ENCODE peak calls at places on chromosomes 4 and X, in five cellular contexts. One of them, this sample, is unnamed.

GRCh38 chr4:126346654-126347053 is 1031.9 kb downstream of the FAT4 start:
- DNase-seq in neural crest cell: no peak
- DNase-seq in NB4: no peak
- DNase-seq in posterior vena cava: no peak
- DNase-seq in nephron progenitor cell: no peak
- DNase-seq in this sample: no peak

GRCh38 chrX:37423864-37424569 is 74.9 kb downstream of the PRRG1 start:
- DNase-seq in neural crest cell: no peak
- DNase-seq in NB4: no peak
- DNase-seq in posterior vena cava: no peak
- DNase-seq in nephron progenitor cell: no peak
- DNase-seq in this sample: no peak

GRCh38 chr4:142446965-142447474 is 399.1 kb downstream of the INPP4B start:
- DNase-seq in neural crest cell: no peak
- DNase-seq in NB4: no peak
- DNase-seq in posterior vena cava: no peak
- DNase-seq in nephron progenitor cell: no peak
- DNase-seq in this sample: no peak

GRCh38 chr4:54011201-54011600 is 53.2 kb downstream of the CHIC2 start:
- DNase-seq in neural crest cell: no peak
- DNase-seq in NB4: no peak
- DNase-seq in posterior vena cava: no peak
- DNase-seq in nephron progenitor cell: no peak
- DNase-seq in this sample: no peak

GRCh38 chrX:2584659-2585470 is 84.1 kb upstream of the DHRSX start:
- DNase-seq in neural crest cell: no peak
- DNase-seq in NB4: no peak
- DNase-seq in posterior vena cava: no peak
- DNase-seq in nephron progenitor cell: no peak
- DNase-seq in this sample: no peak

GRCh38 chr4:1641671-1642070 is 42.4 kb downstream of the FAM53A start:
- DNase-seq in neural crest cell: no peak
- DNase-seq in NB4: no peak
- DNase-seq in posterior vena cava: no peak
- DNase-seq in nephron progenitor cell: no peak
- DNase-seq in this sample: no peak

GRCh38 chr4:13529130-13529919 is 15.0 kb downstream of the NKX3-2 start:
- DNase-seq in neural crest cell: no peak
- DNase-seq in NB4: peak
- DNase-seq in posterior vena cava: peak
- DNase-seq in nephron progenitor cell: no peak
- DNase-seq in this sample: no peak

GRCh38 chr4:158965208-158965607 is 137.7 kb upstream of the RAPGEF2 start:
- DNase-seq in neural crest cell: no peak
- DNase-seq in NB4: no peak
- DNase-seq in posterior vena cava: no peak
- DNase-seq in nephron progenitor cell: no peak
- DNase-seq in this sample: no peak

GRCh38 chrX:121160987-121161386 is 113.6 kb downstream of the GLUD2 start:
- DNase-seq in neural crest cell: no peak
- DNase-seq in NB4: no peak
- DNase-seq in posterior vena cava: no peak
- DNase-seq in nephron progenitor cell: no peak
- DNase-seq in this sample: no peak

GRCh38 chr4:70895846-70896435 is 6.2 kb upstream of the MOB1B start:
- DNase-seq in neural crest cell: no peak
- DNase-seq in NB4: no peak
- DNase-seq in posterior vena cava: no peak
- DNase-seq in nephron progenitor cell: no peak
- DNase-seq in this sample: no peak

GRCh38 chr4:14169460-14169859 is 541.9 kb upstream of the BOD1L1 start:
- DNase-seq in neural crest cell: no peak
- DNase-seq in NB4: no peak
- DNase-seq in posterior vena cava: no peak
- DNase-seq in nephron progenitor cell: no peak
- DNase-seq in this sample: no peak

GRCh38 chr4:26899991-26900390 is 39.4 kb downstream of the STIM2 start:
- DNase-seq in neural crest cell: no peak
- DNase-seq in NB4: peak
- DNase-seq in posterior vena cava: no peak
- DNase-seq in nephron progenitor cell: no peak
- DNase-seq in this sample: no peak

GRCh38 chr4:19455850-19456602 is 795.7 kb upstream of the SLIT2 start:
- DNase-seq in neural crest cell: no peak
- DNase-seq in NB4: no peak
- DNase-seq in posterior vena cava: no peak
- DNase-seq in nephron progenitor cell: no peak
- DNase-seq in this sample: no peak

GRCh38 chr4:7189066-7189465 is 3.3 kb upstream of the SORCS2 start:
- DNase-seq in neural crest cell: no peak
- DNase-seq in NB4: no peak
- DNase-seq in posterior vena cava: peak
- DNase-seq in nephron progenitor cell: no peak
- DNase-seq in this sample: peak

GRCh38 chr4:4333265-4333706 is 43.2 kb downstream of the ZBTB49 start:
- DNase-seq in neural crest cell: no peak
- DNase-seq in NB4: no peak
- DNase-seq in posterior vena cava: peak
- DNase-seq in nephron progenitor cell: no peak
- DNase-seq in this sample: peak

GRCh38 chr4:95835672-95836071 is 4.2 kb upstream of the PDHA2 start:
- DNase-seq in neural crest cell: peak
- DNase-seq in NB4: peak
- DNase-seq in posterior vena cava: no peak
- DNase-seq in nephron progenitor cell: peak
- DNase-seq in this sample: no peak

GRCh38 chr4:76377922-76378321 is 43.0 kb downstream of the CCDC158 start:
- DNase-seq in neural crest cell: peak
- DNase-seq in NB4: peak
- DNase-seq in posterior vena cava: no peak
- DNase-seq in nephron progenitor cell: peak
- DNase-seq in this sample: no peak

GRCh38 chrX:135411893-135412292 is 9.9 kb upstream of the SMIM10L2A start:
- DNase-seq in neural crest cell: no peak
- DNase-seq in NB4: peak
- DNase-seq in posterior vena cava: no peak
- DNase-seq in nephron progenitor cell: no peak
- DNase-seq in this sample: no peak

GRCh38 chr4:170591076-170591475 is 501.3 kb upstream of the AADAT start:
- DNase-seq in neural crest cell: no peak
- DNase-seq in NB4: no peak
- DNase-seq in posterior vena cava: no peak
- DNase-seq in nephron progenitor cell: no peak
- DNase-seq in this sample: no peak

GRCh38 chrX:148865237-148865636 is 364.8 kb downstream of the AFF2 start:
- DNase-seq in neural crest cell: no peak
- DNase-seq in NB4: no peak
- DNase-seq in posterior vena cava: no peak
- DNase-seq in nephron progenitor cell: no peak
- DNase-seq in this sample: no peak

GRCh38 chrX:108139303-108139702 is 47.7 kb downstream of the ATG4A start:
- DNase-seq in neural crest cell: no peak
- DNase-seq in NB4: peak
- DNase-seq in posterior vena cava: no peak
- DNase-seq in nephron progenitor cell: no peak
- DNase-seq in this sample: no peak

GRCh38 chr4:75821966-75822365 is 80.3 kb downstream of the PPEF2 start:
- DNase-seq in neural crest cell: no peak
- DNase-seq in NB4: no peak
- DNase-seq in posterior vena cava: no peak
- DNase-seq in nephron progenitor cell: no peak
- DNase-seq in this sample: no peak

GRCh38 chrX:150983526-150984163 is 510 bp downstream of the HMGB3 start:
- DNase-seq in neural crest cell: no peak
- DNase-seq in NB4: peak
- DNase-seq in posterior vena cava: peak
- DNase-seq in nephron progenitor cell: peak
- DNase-seq in this sample: no peak

GRCh38 chrX:3184176-3184930 is 143.1 kb downstream of the ARSF start:
- DNase-seq in neural crest cell: no peak
- DNase-seq in NB4: no peak
- DNase-seq in posterior vena cava: no peak
- DNase-seq in nephron progenitor cell: no peak
- DNase-seq in this sample: no peak

GRCh38 chr4:41631538-41631937 is 93.6 kb downstream of the LIMCH1 start:
- DNase-seq in neural crest cell: no peak
- DNase-seq in NB4: no peak
- DNase-seq in posterior vena cava: no peak
- DNase-seq in nephron progenitor cell: no peak
- DNase-seq in this sample: no peak

GRCh38 chr4:78584863-78585576 is 33.5 kb downstream of the ANXA3 start:
- DNase-seq in neural crest cell: no peak
- DNase-seq in NB4: peak
- DNase-seq in posterior vena cava: no peak
- DNase-seq in nephron progenitor cell: no peak
- DNase-seq in this sample: no peak

GRCh38 chrX:38489341-38489740 is 72.0 kb upstream of the TSPAN7 start:
- DNase-seq in neural crest cell: no peak
- DNase-seq in NB4: no peak
- DNase-seq in posterior vena cava: no peak
- DNase-seq in nephron progenitor cell: no peak
- DNase-seq in this sample: no peak

GRCh38 chr4:41701961-41702360 is 46.6 kb downstream of the PHOX2B start:
- DNase-seq in neural crest cell: no peak
- DNase-seq in NB4: no peak
- DNase-seq in posterior vena cava: no peak
- DNase-seq in nephron progenitor cell: no peak
- DNase-seq in this sample: no peak

GRCh38 chr4:111977419-111977965 is 167.8 kb upstream of the FAM241A start:
- DNase-seq in neural crest cell: no peak
- DNase-seq in NB4: no peak
- DNase-seq in posterior vena cava: no peak
- DNase-seq in nephron progenitor cell: no peak
- DNase-seq in this sample: no peak

GRCh38 chr4:66639361-66639760 is 905.9 kb downstream of the CENPC start:
- DNase-seq in neural crest cell: no peak
- DNase-seq in NB4: no peak
- DNase-seq in posterior vena cava: no peak
- DNase-seq in nephron progenitor cell: no peak
- DNase-seq in this sample: no peak

GRCh38 chr4:184644553-184645307 is 4.5 kb downstream of the CASP3 start:
- DNase-seq in neural crest cell: no peak
- DNase-seq in NB4: no peak
- DNase-seq in posterior vena cava: no peak
- DNase-seq in nephron progenitor cell: no peak
- DNase-seq in this sample: no peak

GRCh38 chrX:154733072-154733425 is 17.8 kb downstream of the GAB3 start:
- DNase-seq in neural crest cell: no peak
- DNase-seq in NB4: no peak
- DNase-seq in posterior vena cava: no peak
- DNase-seq in nephron progenitor cell: no peak
- DNase-seq in this sample: no peak

GRCh38 chr4:151529187-151529586 is 120.2 kb downstream of the FHIP1A start:
- DNase-seq in neural crest cell: no peak
- DNase-seq in NB4: no peak
- DNase-seq in posterior vena cava: no peak
- DNase-seq in nephron progenitor cell: no peak
- DNase-seq in this sample: no peak

GRCh38 chr4:118173126-118173525 is 138.8 kb downstream of the NDST3 start:
- DNase-seq in neural crest cell: no peak
- DNase-seq in NB4: peak
- DNase-seq in posterior vena cava: no peak
- DNase-seq in nephron progenitor cell: no peak
- DNase-seq in this sample: no peak

GRCh38 chr4:53782468-53782865 is 191.2 kb upstream of the LNX1 start:
- DNase-seq in neural crest cell: no peak
- DNase-seq in NB4: peak
- DNase-seq in posterior vena cava: no peak
- DNase-seq in nephron progenitor cell: no peak
- DNase-seq in this sample: no peak

GRCh38 chr4:38034986-38035882 is 75.0 kb downstream of the PTTG2 start:
- DNase-seq in neural crest cell: peak
- DNase-seq in NB4: peak
- DNase-seq in posterior vena cava: no peak
- DNase-seq in nephron progenitor cell: no peak
- DNase-seq in this sample: no peak